ENCODE peak calls at places on chromosomes 12 and 14, in five cellular contexts. V is cardiac muscle cell, S is K562, M is hepatocyte, Q is adrenal gland. L is an unnamed sample. For H3K9me3 and H3K4me1, the result is how much of the 10 kb centered on the place peaks cover.

GRCh38 chr14:62251237-62251636 is 489.0 kb downstream of the SNAPC1 start:
- DNase-seq in M (no peak), V (no peak), Q (no peak), S (no peak), L (no peak)

GRCh38 chr12:53062011-53062961 is 12.4 kb downstream of the TNS2 start:
- DNase-seq in M (no peak), Q (peak), S (no peak), V (no peak), L (no peak)

GRCh38 chr12:2094597-2094996 is 41.8 kb downstream of the CACNA1C start:
- DNase-seq in Q (no peak), S (no peak), M (no peak), V (peak), L (no peak)

GRCh38 chr12:89636054-89636775 is 72.4 kb downstream of the ATP2B1 start:
- DNase-seq in V (no peak), Q (no peak), M (no peak), S (no peak), L (no peak)

GRCh38 chr14:67853748-67854147 is 34.2 kb downstream of the RAD51B start:
- DNase-seq in M (no peak), V (no peak), Q (no peak), S (no peak), L (no peak)

GRCh38 chr14:99389171-99389826 is 91.4 kb downstream of the SETD3 start:
- DNase-seq in Q (no peak), V (peak), S (peak), M (peak), L (no peak)

GRCh38 chr12:131084341-131085011 is 130.8 kb downstream of the ADGRD1 start:
- DNase-seq in S (no peak), M (no peak), V (no peak), Q (peak), L (no peak)

GRCh38 chr12:59999291-59999690 is 403.5 kb downstream of the SLC16A7 start:
- DNase-seq in Q (no peak), S (no peak), V (no peak), M (no peak), L (no peak)

GRCh38 chr12:12819221-12819620 is 6.1 kb downstream of the DDX47 start:
- DNase-seq in M (no peak), V (no peak), Q (no peak), S (no peak), L (no peak)

DNA sequence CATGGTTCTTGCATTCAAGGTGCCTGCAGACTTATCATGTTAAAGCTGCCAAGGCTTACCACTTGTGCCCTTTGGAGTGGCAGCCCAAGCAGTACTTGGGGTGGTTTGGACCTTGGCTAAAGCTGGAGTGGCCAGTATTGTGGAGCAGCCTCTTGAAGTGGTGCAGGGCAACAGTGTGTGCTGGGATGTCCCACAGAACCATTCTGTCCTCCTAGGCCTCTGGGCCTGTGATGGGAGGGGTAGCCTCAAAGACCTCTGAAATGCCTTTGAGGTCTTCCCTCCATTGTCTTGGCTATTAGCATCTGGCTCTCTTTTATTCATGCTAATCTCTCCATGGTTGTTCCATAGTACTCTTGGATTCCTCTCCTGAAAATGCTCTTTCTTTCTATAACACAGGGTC is 78.2 kb upstream of the SLC24A4 start:
- DNase-seq in Q (no peak), V (no peak), M (no peak), S (no peak), L (no peak)
- H3K9me3 ChIP-seq in Q (under half), V (under half), M (under half), S (under half), L (under half)

GRCh38 chr14:64821651-64822050 is 58.1 kb downstream of the SPTB start:
- DNase-seq in Q (no peak), M (no peak), S (no peak), V (no peak), L (no peak)
- H3K4me3 ChIP-seq in Q (no peak), M (no peak), S (no peak), V (no peak), L (no peak)

GRCh38 chr14:70785556-70785955 is 23.8 kb downstream of the MAP3K9 start:
- DNase-seq in M (no peak), Q (no peak), V (no peak), S (no peak), L (no peak)

GRCh38 chr14:70782361-70782760 is 27.0 kb downstream of the MAP3K9 start:
- DNase-seq in V (no peak), S (no peak), M (no peak), Q (no peak), L (no peak)

GRCh38 chr14:70788893-70789292 is 20.4 kb downstream of the MAP3K9 start:
- DNase-seq in S (no peak), Q (no peak), V (no peak), M (no peak), L (no peak)

GRCh38 chr14:70780396-70781075 is 28.8 kb downstream of the MAP3K9 start:
- DNase-seq in M (no peak), Q (peak), S (no peak), V (no peak), L (peak)

GRCh38 chr14:70784886-70785285 is 24.4 kb downstream of the MAP3K9 start:
- DNase-seq in V (no peak), M (no peak), Q (no peak), S (no peak), L (no peak)
- H3K4me1 ChIP-seq in V (under half), M (under half), Q (under half), S (under half), L (under half)

GRCh38 chr14:65424531-65424930 is 12.0 kb downstream of the FUT8 start:
- DNase-seq in M (no peak), Q (no peak), V (no peak), S (no peak), L (no peak)
- H3K9me3 ChIP-seq in M (under half), Q (under half), V (under half), S (under half), L (under half)

GRCh38 chr12:46110928-46111699 is 120.7 kb upstream of the SCAF11 start:
- DNase-seq in S (no peak), M (no peak), V (no peak), Q (no peak), L (no peak)

GRCh38 chr12:46109343-46110219 is 119.2 kb upstream of the SCAF11 start:
- DNase-seq in M (no peak), V (no peak), Q (no peak), S (no peak), L (no peak)

GRCh38 chr12:46108721-46109120 is 118.3 kb upstream of the SCAF11 start:
- DNase-seq in Q (no peak), S (no peak), M (no peak), V (no peak), L (no peak)

GRCh38 chr12:46111727-46112126 is 121.4 kb upstream of the SCAF11 start:
- DNase-seq in Q (no peak), M (no peak), V (no peak), S (no peak), L (no peak)

DNA sequence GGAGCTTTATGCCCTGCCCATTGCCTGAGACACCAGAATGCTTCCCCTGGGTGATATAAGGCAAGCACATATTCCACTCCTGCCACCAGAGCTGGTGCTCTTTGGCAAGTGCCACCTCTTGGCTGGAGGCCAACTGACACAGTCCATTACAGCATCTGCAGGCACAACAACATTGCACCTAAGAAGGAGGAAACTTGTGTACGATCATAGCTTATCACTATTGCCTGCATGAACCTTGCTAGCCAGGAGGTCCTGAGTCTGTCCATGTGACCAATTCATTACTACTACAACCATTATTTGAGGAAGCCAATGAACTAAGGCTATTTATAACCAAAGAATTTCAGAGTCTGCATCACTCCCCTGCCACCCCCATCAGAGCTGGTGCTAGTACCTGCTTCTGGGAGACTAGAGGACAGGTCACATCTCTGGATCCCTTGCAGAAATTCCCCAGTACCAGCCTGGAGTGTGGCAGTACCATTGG is 119.9 kb upstream of the SCAF11 start:
- DNase-seq in M (no peak), V (no peak), S (no peak), Q (no peak), L (no peak)
- H3K4me3 ChIP-seq in M (no peak), V (no peak), S (no peak), Q (no peak), L (no peak)

L was measured in naive thymus-derived CD4-positive, alpha-beta T cell.